ENCODE peak calls at places on chromosome 6, in four cellular contexts. K, V, P and M are unnamed samples.

GRCh38 chr6:69084746-69085335 is 449.8 kb downstream of the ADGRB3 start:
- DNase-seq in V (no peak), K (no peak), P (no peak), M (no peak)

GRCh38 chr6:150573041-150573681 is 26.5 kb upstream of the PLEKHG1 start:
- DNase-seq in V (peak; percentile 24), K (no peak), P (no peak), M (no peak)

GRCh38 chr6:13892007-13892640 is 32.6 kb upstream of the RNF182 start:
- DNase-seq in V (no peak), K (no peak), P (no peak), M (no peak)

GRCh38 chr6:74654296-74654695 is 551.6 kb downstream of the COL12A1 start:
- DNase-seq in K (no peak), P (no peak), V (no peak), M (no peak)

GRCh38 chr6:53302678-53303360 is 45.9 kb downstream of the ELOVL5 start:
- DNase-seq in P (no peak), K (no peak), V (no peak), M (peak; percentile 39)

GRCh38 chr6:157953580-157954091 is 28.0 kb upstream of the SYNJ2 start:
- DNase-seq in V (no peak), K (no peak), P (no peak), M (peak; percentile 39)

GRCh38 chr6:157609117-157609516 is 213.9 kb upstream of the SNX9 start:
- DNase-seq in V (no peak), K (no peak), P (no peak), M (no peak)

GRCh38 chr6:16286151-16286522 is 47.8 kb downstream of the GMPR start:
- DNase-seq in V (peak; percentile 52), K (no peak), P (peak; percentile 72), M (peak; percentile 37)

GRCh38 chr6:126077810-126078791 is 91.8 kb downstream of the TRMT11 start:
- DNase-seq in P (peak; percentile 48), V (no peak), K (no peak), M (no peak)

GRCh38 chr6:19836799-19837510 is at the start of gene ID4:
- DNase-seq in K (no peak), P (peak; percentile 90), V (no peak), M (no peak)

GRCh38 chr6:9140861-9141534 is 705.7 kb upstream of the SLC35B3 start:
- DNase-seq in V (no peak), P (no peak), K (no peak), M (no peak)

GRCh38 chr6:150377211-150377781 is 8.5 kb downstream of the IYD start:
- DNase-seq in P (no peak), K (no peak), V (no peak), M (peak; percentile 81)

GRCh38 chr6:152458648-152459047 is 178.5 kb downstream of the SYNE1 start:
- DNase-seq in K (no peak), V (no peak), P (no peak), M (no peak)

GRCh38 chr6:157106487-157106886 is 216.8 kb downstream of the TMEM242 start:
- DNase-seq in V (no peak), P (no peak), K (no peak), M (no peak)

GRCh38 chr6:138093632-138094031 is 13.6 kb downstream of the PERP start:
- DNase-seq in V (no peak), K (no peak), P (no peak), M (no peak)

GRCh38 chr6:13678255-13678983 is 33.2 kb downstream of the RANBP9 start:
- DNase-seq in K (no peak), P (no peak), V (peak; percentile 81), M (peak; percentile 30)

GRCh38 chr6:170462366-170463020 is 90.6 kb downstream of the PSMB1 start:
- DNase-seq in K (no peak), P (no peak), V (no peak), M (no peak)

GRCh38 chr6:125201961-125202729 is 48.6 kb downstream of the TPD52L1 start:
- DNase-seq in V (peak; percentile 27), P (no peak), K (no peak), M (no peak)

GRCh38 chr6:43274916-43275597 is 23.0 kb upstream of the SLC22A7 start:
- DNase-seq in P (peak; percentile 88), K (no peak), V (peak; percentile 87), M (peak; percentile 67)

GRCh38 chr6:3316363-3316762 is 57.6 kb downstream of the PSMG4 start:
- DNase-seq in P (no peak), K (no peak), V (no peak), M (no peak)

GRCh38 chr6:52610745-52611355 is 34.0 kb upstream of the TRAM2 start:
- DNase-seq in P (no peak), V (no peak), K (no peak), M (peak; percentile 40)

GRCh38 chr6:51495016-51495805 is 592.2 kb downstream of the PKHD1 start:
- DNase-seq in K (no peak), V (no peak), P (no peak), M (no peak)

GRCh38 chr6:119037264-119037663 is 41.2 kb downstream of the FAM184A start:
- DNase-seq in K (no peak), V (no peak), P (no peak), M (no peak)

GRCh38 chr6:30876039-30876730 is 8.1 kb upstream of the DDR1 start:
- DNase-seq in P (no peak), K (no peak), V (no peak), M (no peak)

GRCh38 chr6:141123084-141123483 is 1009.6 kb upstream of the GJE1 start:
- DNase-seq in K (no peak), V (no peak), P (no peak), M (no peak)

GRCh38 chr6:43575105-43575771 is 600 bp downstream of the XPO5 start:
- DNase-seq in P (peak; percentile 68), V (peak; percentile 88), K (no peak), M (peak; percentile 40)

GRCh38 chr6:5507056-5507722 is 245.9 kb downstream of the FARS2 start:
- DNase-seq in K (peak; percentile 92), V (no peak), P (no peak), M (no peak)

GRCh38 chr6:143034689-143035334 is 25.9 kb upstream of the AIG1 start:
- DNase-seq in V (no peak), K (no peak), P (no peak), M (peak; percentile 53)

GRCh38 chr6:62640749-62641148 is 354.7 kb upstream of the KHDRBS2 start:
- DNase-seq in K (no peak), V (no peak), P (no peak), M (no peak)

GRCh38 chr6:111487656-111488055 is 4.6 kb upstream of the REV3L start:
- DNase-seq in V (no peak), K (peak; percentile 83), P (no peak), M (no peak)

GRCh38 chr6:89986650-89987074 is 92.4 kb downstream of the GJA10 start:
- DNase-seq in V (no peak), K (no peak), P (no peak), M (no peak)

GRCh38 chr6:159640322-159640721 is 52.7 kb downstream of the SOD2 start:
- DNase-seq in V (no peak), P (no peak), K (no peak), M (no peak)

GRCh38 chr6:166386111-166386510 is 3.4 kb upstream of the MPC1 start:
- DNase-seq in K (no peak), P (no peak), V (no peak), M (no peak)

GRCh38 chr6:42281570-42281969 is 63.9 kb upstream of the MRPS10 start:
- DNase-seq in V (no peak), P (no peak), K (no peak), M (no peak)

GRCh38 chr6:163965426-163966348 is 551.2 kb downstream of the QKI start:
- DNase-seq in K (no peak), V (no peak), P (peak; percentile 62), M (no peak)

GRCh38 chr6:28736121-28736520 is 187.7 kb downstream of the TRIM27 start:
- DNase-seq in P (no peak), K (no peak), V (peak; percentile 8), M (no peak)

GRCh38 chr6:149727793-149728498 is 10.0 kb upstream of the LATS1 start:
- DNase-seq in K (no peak), V (no peak), P (no peak), M (no peak)

GRCh38 chr6:79119217-79119616 is 41.2 kb upstream of the PHIP start:
- DNase-seq in V (no peak), P (no peak), K (no peak), M (no peak)
- TF ChIP-seq ZBTB33 in V (no peak), P (no peak), K (no peak), M (no peak)

GRCh38 chr6:17904491-17905120 is 82.8 kb downstream of the KIF13A start:
- DNase-seq in P (no peak), K (no peak), V (no peak), M (no peak)

GRCh38 chr6:17907467-17908229 is 79.8 kb downstream of the KIF13A start:
- DNase-seq in V (peak; percentile 69), K (no peak), P (no peak), M (peak; percentile 52)

GRCh38 chr6:17908831-17909230 is 78.6 kb downstream of the KIF13A start:
- DNase-seq in K (no peak), P (no peak), V (no peak), M (peak; percentile 56)

GRCh38 chr6:17902953-17903352 is 84.5 kb downstream of the KIF13A start:
- DNase-seq in V (no peak), P (no peak), K (no peak), M (no peak)

GRCh38 chr6:17905611-17906592 is 81.5 kb downstream of the KIF13A start:
- DNase-seq in V (no peak), P (no peak), K (no peak), M (no peak)
- H3K4me1 ChIP-seq in V (peaks cover 28% of the 10 kb centered on the region), P (peaks cover 3% of the 10 kb centered on the region), K (no peaks in the 10 kb centered on the region), M (peaks cover 19% of the 10 kb centered on the region)

DNA sequence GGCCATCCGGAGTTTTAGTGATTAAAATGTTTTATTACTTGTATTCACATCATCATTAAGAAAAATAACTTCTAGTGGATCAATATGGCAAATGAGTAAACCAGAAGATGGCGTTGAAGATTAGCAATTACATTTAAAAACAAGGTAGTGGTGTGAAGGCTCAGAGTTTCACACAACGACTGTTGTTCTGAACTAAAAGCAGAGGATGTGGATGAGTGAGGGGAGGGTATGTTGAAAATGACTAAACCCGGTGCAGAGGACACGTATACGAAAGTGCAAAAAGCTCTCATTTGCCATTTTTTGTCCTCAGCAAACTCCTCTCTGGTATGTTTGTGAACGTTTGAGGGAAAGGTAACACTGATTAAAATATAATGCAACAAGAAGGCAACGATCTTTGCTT is 1.9 kb upstream of the IRF4 start:
- DNase-seq in V (no peak), P (no peak), K (peak; percentile 86), M (no peak)
- TF ChIP-seq EP300 in V (no peak), P (no peak), K (no peak), M (no peak)

GRCh38 chr6:55776131-55776530 is 99.3 kb downstream of the BMP5 start:
- DNase-seq in V (no peak), P (no peak), K (no peak), M (no peak)

GRCh38 chr6:55782275-55782674 is 93.1 kb downstream of the BMP5 start:
- DNase-seq in K (no peak), P (no peak), V (no peak), M (no peak)

GRCh38 chr6:55777461-55777860 is 97.9 kb downstream of the BMP5 start:
- DNase-seq in K (no peak), V (no peak), P (no peak), M (no peak)

GRCh38 chr6:55774542-55775318 is 100.7 kb downstream of the BMP5 start:
- DNase-seq in K (no peak), V (no peak), P (no peak), M (no peak)

GRCh38 chr6:55778704-55779103 is 96.7 kb downstream of the BMP5 start:
- DNase-seq in P (no peak), V (no peak), K (no peak), M (no peak)
- TF ChIP-seq ZBTB33 in P (no peak), V (no peak), K (no peak), M (no peak)

GRCh38 chr6:68046302-68046701 is 588.8 kb upstream of the ADGRB3 start:
- DNase-seq in V (no peak), P (no peak), K (no peak), M (no peak)
- H3K4me1 ChIP-seq in V (no peaks in the 10 kb centered on the region), P (no peaks in the 10 kb centered on the region), K (no peaks in the 10 kb centered on the region), M (no peaks in the 10 kb centered on the region)